ENCODE peak calls at places on chromosomes 13 and 19, in six cellular contexts. Y is hepatocyte, F is neural progenitor cell, A is fibroblast of lung, L is kidney epithelial cell, M is astrocyte of the cerebellum. Q is an unnamed sample.

GRCh38 chr19:2016041-2016807 is 710 bp upstream of the BTBD2 start:
- DNase-seq in L (no peak), A (peak), Y (peak), M (peak), F (peak), Q (peak)

GRCh38 chr19:43460362-43461016 is 4.9 kb downstream of the LYPD3 start:
- DNase-seq in Y (no peak), A (no peak), L (no peak), M (no peak), F (no peak), Q (no peak)

GRCh38 chr19:15268192-15268927 is 36.1 kb upstream of the EPHX3 start:
- DNase-seq in L (no peak), M (no peak), Y (no peak), A (no peak), F (no peak), Q (no peak)

GRCh38 chr19:35862528-35862927 is 5.8 kb downstream of the KIRREL2 start:
- DNase-seq in A (no peak), M (no peak), Y (no peak), L (no peak), F (no peak), Q (no peak)

GRCh38 chr13:48852911-48853310 is 122.8 kb upstream of the FNDC3A start:
- DNase-seq in A (no peak), L (no peak), Y (no peak), M (no peak), F (no peak), Q (no peak)

GRCh38 chr13:113140677-113141590 is 17.5 kb upstream of the PROZ start:
- DNase-seq in Y (no peak), A (no peak), F (no peak), L (no peak), M (no peak), Q (no peak)

GRCh38 chr19:51742736-51743288 is 8.9 kb downstream of the FPR1 start:
- DNase-seq in L (peak), Y (no peak), M (peak), A (peak), F (no peak), Q (peak)

GRCh38 chr19:39768811-39769210 is 9.8 kb upstream of the LEUTX start:
- DNase-seq in A (no peak), M (no peak), L (no peak), Y (no peak), F (peak), Q (no peak)

GRCh38 chr19:7533281-7533819 is 2.2 kb upstream of the PNPLA6 start:
- DNase-seq in L (no peak), Y (no peak), A (peak), F (peak), M (no peak), Q (no peak)

GRCh38 chr19:55257461-55258411 is 1.1 kb downstream of the PPP6R1 start:
- DNase-seq in Y (peak), M (no peak), A (no peak), L (no peak), F (peak), Q (no peak)

GRCh38 chr19:35357867-35358573 is at the start of gene FFAR3:
- DNase-seq in F (no peak), M (no peak), L (no peak), A (no peak), Y (no peak), Q (no peak)

GRCh38 chr19:47430041-47430802 is 10.9 kb upstream of the MEIS3 start:
- DNase-seq in L (no peak), F (peak), M (no peak), A (peak), Y (peak), Q (no peak)

GRCh38 chr13:113666951-113667701 is at the start of gene GRK1:
- DNase-seq in M (no peak), A (no peak), L (no peak), Y (no peak), F (peak), Q (no peak)

GRCh38 chr13:91017031-91017668 is 330.3 kb upstream of the MIR17HG start:
- DNase-seq in L (no peak), M (peak), Y (peak), A (peak), F (peak), Q (no peak)

GRCh38 chr19:13974073-13974472 is 21.8 kb downstream of the DCAF15 start:
- DNase-seq in A (no peak), M (no peak), L (peak), F (peak), Y (peak), Q (no peak)

GRCh38 chr13:45595968-45596367 is 19.6 kb downstream of the ERICH6B start:
- DNase-seq in M (no peak), Y (no peak), F (peak), L (no peak), A (no peak), Q (no peak)

GRCh38 chr19:5017235-5017634 is 48.3 kb downstream of the KDM4B start:
- DNase-seq in L (no peak), A (no peak), Y (no peak), F (no peak), M (no peak), Q (no peak)

GRCh38 chr19:15634105-15634504 is 6.6 kb upstream of the CYP4F3 start:
- DNase-seq in A (no peak), L (no peak), F (no peak), M (no peak), Y (no peak), Q (no peak)

GRCh38 chr13:67138937-67139336 is 91.2 kb downstream of the PCDH9 start:
- DNase-seq in M (no peak), L (no peak), Y (no peak), F (no peak), A (no peak), Q (no peak)

GRCh38 chr13:33003458-33004019 is 12.7 kb upstream of the KL start:
- DNase-seq in A (no peak), M (no peak), L (no peak), F (no peak), Y (no peak), Q (no peak)

GRCh38 chr19:29532956-29533355 is 7.2 kb downstream of the VSTM2B start:
- DNase-seq in F (no peak), M (no peak), L (no peak), Y (no peak), A (no peak), Q (no peak)

GRCh38 chr19:10915511-10916091 is 12.8 kb downstream of the YIPF2 start:
- DNase-seq in M (no peak), L (peak), F (no peak), A (peak), Y (peak), Q (peak)

GRCh38 chr19:10424011-10424637 is 3.8 kb downstream of the PDE4A start:
- DNase-seq in F (peak), L (no peak), M (no peak), Y (peak), A (peak), Q (no peak)

GRCh38 chr19:2047076-2047448 is 4.0 kb downstream of the MKNK2 start:
- DNase-seq in M (no peak), A (no peak), F (no peak), L (no peak), Y (no peak), Q (no peak)

GRCh38 chr13:48535791-48536190 is 2.9 kb upstream of the RCBTB2 start:
- DNase-seq in F (no peak), M (no peak), Y (no peak), L (no peak), A (no peak), Q (no peak)

GRCh38 chr13:32019612-32020233 is 11.9 kb upstream of the FRY start:
- DNase-seq in A (peak), M (peak), F (peak), Y (peak), L (peak), Q (no peak)

GRCh38 chr19:47623151-47623920 is 14.4 kb downstream of the BICRA start:
- DNase-seq in Y (no peak), A (no peak), M (no peak), L (no peak), F (no peak), Q (no peak)

GRCh38 chr19:17889609-17890214 is 18.0 kb downstream of the SLC5A5 start:
- DNase-seq in F (peak), M (peak), L (peak), Y (peak), A (peak), Q (no peak)

GRCh38 chr13:31790992-31791391 is 51.7 kb downstream of the RXFP2 start:
- DNase-seq in L (no peak), M (no peak), A (peak), Y (no peak), F (no peak), Q (no peak)

GRCh38 chr19:38210458-38210987 is 13.5 kb downstream of the DPF1 start:
- DNase-seq in Y (peak), A (peak), L (no peak), F (peak), M (no peak), Q (no peak)

GRCh38 chr13:99830931-99831330 is 140.6 kb downstream of the ZIC5 start:
- DNase-seq in L (no peak), Y (no peak), A (no peak), F (peak), M (no peak), Q (no peak)

GRCh38 chr13:20006206-20006605 is 47.7 kb downstream of the ZMYM2 start:
- DNase-seq in Y (no peak), F (no peak), M (peak), L (no peak), A (peak), Q (no peak)

GRCh38 chr13:32903720-32904119 is 112.5 kb upstream of the KL start:
- DNase-seq in L (no peak), M (no peak), A (peak), F (no peak), Y (no peak), Q (no peak)

GRCh38 chr19:8141726-8142524 is 7.5 kb downstream of the FBN3 start:
- DNase-seq in A (no peak), F (no peak), M (no peak), L (no peak), Y (no peak), Q (no peak)

GRCh38 chr19:10271543-10272086 is 695 bp downstream of the ICAM1 start:
- DNase-seq in M (no peak), Y (no peak), F (no peak), A (no peak), L (no peak), Q (no peak)

GRCh38 chr19:34669305-34669704 is 7.7 kb downstream of the SCGB2B2 start:
- DNase-seq in Y (no peak), A (no peak), F (no peak), M (no peak), L (no peak), Q (no peak)

DNA sequence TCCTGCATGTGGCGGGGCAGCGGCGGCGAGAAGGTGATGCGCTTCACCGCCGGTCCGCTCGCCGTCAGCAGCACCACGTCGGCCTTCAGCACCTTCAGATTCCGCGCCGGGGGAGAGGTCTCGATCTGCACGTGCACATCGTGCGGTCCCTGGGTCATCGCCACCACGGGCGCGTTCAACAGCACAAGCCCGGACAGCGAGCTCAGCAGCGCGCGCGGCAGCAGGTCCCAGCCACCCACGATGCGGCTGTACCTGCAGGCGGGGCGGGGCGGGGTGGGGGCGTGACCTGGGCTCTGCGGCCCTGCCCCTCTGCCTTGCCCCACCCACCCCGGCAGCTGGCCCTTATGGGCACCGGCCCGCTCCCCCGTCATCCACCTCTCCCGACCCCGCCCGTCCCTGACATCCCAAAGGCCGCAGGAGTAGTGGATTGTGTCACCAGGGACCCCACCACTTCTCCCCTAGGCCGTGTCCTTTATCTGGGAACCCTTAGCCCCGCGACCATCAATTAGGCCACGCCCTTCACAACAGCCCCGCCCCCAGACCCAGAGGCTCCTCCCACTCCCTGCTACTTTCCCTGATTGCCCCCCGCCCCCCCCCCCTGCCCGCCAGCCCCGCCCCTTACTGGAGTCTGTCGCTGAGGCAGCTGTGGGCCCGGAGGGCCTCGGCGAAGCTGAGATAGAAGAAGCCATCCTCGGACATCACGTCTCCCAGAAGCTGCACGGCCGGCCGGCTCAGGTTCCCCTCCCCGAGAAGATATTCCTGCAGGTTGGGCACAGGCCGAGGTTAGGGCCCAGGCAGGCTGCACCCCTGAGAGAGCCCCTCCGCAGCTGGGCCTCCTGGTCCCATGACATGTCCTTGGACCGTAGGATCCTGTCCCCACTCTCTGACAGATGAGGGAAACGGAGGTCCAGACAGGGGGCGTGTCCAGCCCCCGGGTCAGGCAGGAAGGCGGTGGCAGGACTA is 6.1 kb downstream of the IL4I1 start:
- DNase-seq in L (no peak), Y (peak), A (no peak), F (peak), M (no peak), Q (no peak)
- H3K4me3 ChIP-seq in L (peak), Y (no peak), A (no peak), F (peak), M (no peak), Q (no peak)

DNA sequence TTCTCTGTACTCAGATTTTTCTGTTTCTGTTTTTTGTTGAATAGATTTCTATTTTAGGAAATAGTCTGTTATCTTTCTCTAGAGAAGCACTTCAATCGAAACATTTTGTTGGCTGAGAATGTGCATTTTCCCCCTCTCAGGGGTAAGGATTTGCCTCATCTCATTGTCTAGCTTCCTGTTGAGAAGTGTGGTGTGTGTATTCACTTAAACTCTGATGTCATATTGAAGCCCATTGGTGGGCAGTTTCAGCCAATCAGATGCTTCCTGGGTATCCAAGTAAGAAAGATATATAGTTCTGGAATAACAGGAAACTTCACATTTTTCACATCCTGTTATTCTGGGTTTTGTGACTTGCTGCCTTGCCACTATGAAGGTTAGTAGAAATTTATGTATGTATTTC is 87.6 kb downstream of the ARHGEF7 start:
- DNase-seq in A (peak), Y (peak), L (no peak), F (no peak), M (peak), Q (peak)
- H3K4me3 ChIP-seq in A (peak), Y (no peak), L (no peak), F (no peak), M (no peak), Q (no peak)

GRCh38 chr19:30733826-30734550 is 361.8 kb downstream of the ZNF536 start:
- DNase-seq in F (peak), A (no peak), L (no peak), M (no peak), Y (peak), Q (no peak)
- H3K4me3 ChIP-seq in F (no peak), A (no peak), L (no peak), M (no peak), Y (no peak), Q (no peak)

GRCh38 chr13:96252903-96253302 is 163.0 kb downstream of the HS6ST3 start:
- DNase-seq in Y (no peak), A (no peak), M (no peak), F (no peak), L (no peak), Q (no peak)
- H3K4me3 ChIP-seq in Y (no peak), A (no peak), M (no peak), F (no peak), L (no peak), Q (no peak)

DNA sequence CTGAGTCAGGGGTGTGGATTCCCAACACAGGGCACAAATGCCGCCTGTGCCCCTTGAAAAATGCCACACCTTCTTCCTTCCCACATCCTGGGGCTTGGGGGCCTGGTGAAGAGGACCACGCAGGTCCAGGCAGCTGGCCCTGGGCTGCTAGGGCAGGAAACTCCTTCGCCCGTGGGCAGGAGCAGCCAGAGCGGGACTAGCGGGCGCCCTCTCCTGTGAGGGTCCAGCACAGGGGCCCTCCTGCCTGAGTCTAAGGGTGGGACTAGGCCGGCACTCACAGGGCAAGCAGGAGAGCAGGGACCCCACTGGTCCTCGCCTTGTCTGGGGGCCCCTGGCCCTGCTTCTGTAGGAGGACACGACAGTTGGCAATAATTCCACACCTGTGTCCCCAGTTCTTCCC is 7.5 kb upstream of the CEBPA start:
- DNase-seq in A (no peak), F (no peak), L (no peak), M (no peak), Y (no peak), Q (no peak)
- H3K4me3 ChIP-seq in A (no peak), F (no peak), L (no peak), M (no peak), Y (no peak), Q (no peak)

GRCh38 chr19:48858984-48859710 is 9.3 kb downstream of the PLEKHA4 start:
- DNase-seq in L (no peak), F (no peak), M (no peak), A (no peak), Y (no peak), Q (no peak)
- H3K4me3 ChIP-seq in L (no peak), F (no peak), M (no peak), A (no peak), Y (no peak), Q (no peak)

Q was measured in AG09309.